ENCODE peak calls at places on chromosomes 6 and 20, in nine cellular contexts. O is body of pancreas; S is AG08395; R is fibroblast of pulmonary artery; I is psoas muscle; U is HT-29; B is foreskin keratinocyte; F is naive thymus-derived CD4-positive, alpha-beta T cell; G is GM13977. K is an unnamed sample.

GRCh38 chr6:28081486-28081751 is 1.1 kb downstream of the ZNF165 start:
- DNase-seq in S (no peak), B (no peak), F (peak), U (no peak), G (peak), R (no peak), O (no peak), I (no peak), K (peak)

GRCh38 chr20:32458837-32459220 is 100.7 kb downstream of the ASXL1 start:
- DNase-seq in S (no peak), R (no peak), F (no peak), B (no peak), G (no peak), U (no peak), O (peak), I (no peak), K (no peak)

GRCh38 chr6:111484655-111484974 is 1.6 kb upstream of the REV3L start:
- DNase-seq in U (peak), S (no peak), O (no peak), I (no peak), F (peak), R (no peak), B (no peak), G (no peak), K (no peak)

GRCh38 chr6:159535629-159536028 is 157.4 kb downstream of the SOD2 start:
- DNase-seq in G (no peak), R (no peak), I (no peak), F (no peak), O (no peak), B (no peak), S (no peak), U (no peak), K (no peak)

GRCh38 chr6:21201673-21202430 is 391.7 kb upstream of the SOX4 start:
- DNase-seq in U (peak), G (no peak), R (no peak), I (no peak), S (no peak), B (no peak), F (no peak), O (no peak), K (no peak)

GRCh38 chr6:164826831-164827468 is 482.5 kb downstream of the C6orf118 start:
- DNase-seq in F (no peak), S (no peak), U (no peak), I (no peak), B (no peak), O (no peak), R (peak), G (no peak), K (no peak)

GRCh38 chr6:7085911-7086310 is 21.9 kb upstream of the RREB1 start:
- DNase-seq in F (no peak), U (peak), I (peak), G (no peak), B (peak), R (peak), O (peak), S (peak), K (peak)

GRCh38 chr6:41746068-41746467 is 1.1 kb downstream of the PGC start:
- DNase-seq in U (no peak), O (no peak), S (no peak), R (no peak), G (no peak), F (no peak), B (no peak), I (no peak), K (no peak)

GRCh38 chr6:166580076-166581050 is 6.1 kb downstream of the RAMACL start:
- DNase-seq in I (no peak), G (no peak), B (no peak), R (no peak), U (no peak), S (no peak), O (no peak), F (no peak), K (no peak)

GRCh38 chr6:41040101-41040910 is 1.3 kb upstream of the UNC5CL start:
- DNase-seq in B (no peak), S (peak), U (peak), G (no peak), F (no peak), R (peak), I (no peak), O (peak), K (no peak)

GRCh38 chr6:108937170-108937569 is 88.9 kb downstream of the ARMC2 start:
- DNase-seq in F (no peak), S (no peak), I (no peak), B (peak), R (no peak), O (no peak), G (no peak), U (no peak), K (no peak)

GRCh38 chr20:50478162-50479036 is 31.8 kb upstream of the PTPN1 start:
- DNase-seq in O (peak), I (peak), B (no peak), R (peak), G (peak), S (peak), F (peak), U (peak), K (peak)

GRCh38 chr6:139448094-139448649 is 73.7 kb upstream of the CITED2 start:
- DNase-seq in O (no peak), G (peak), F (no peak), B (no peak), I (no peak), S (no peak), R (peak), U (no peak), K (no peak)

GRCh38 chr6:8085053-8085511 is 17.3 kb downstream of the EEF1E1 start:
- DNase-seq in I (peak), F (no peak), O (peak), U (peak), R (peak), B (peak), S (no peak), G (no peak), K (no peak)

GRCh38 chr20:10640897-10641296 is 32.9 kb downstream of the JAG1 start:
- DNase-seq in G (no peak), U (no peak), I (no peak), R (no peak), F (no peak), S (no peak), O (no peak), B (peak), K (no peak)

GRCh38 chr20:63054695-63055240 is 48.0 kb upstream of the BHLHE23 start:
- DNase-seq in F (no peak), I (no peak), S (no peak), U (no peak), G (no peak), R (no peak), O (no peak), B (no peak), K (no peak)

K was measured in AG08396.